ENCODE peak calls at places on chromosome 16, in five cellular contexts. J is kidney, K is right cardiac atrium, M is skeletal muscle cell, E is adrenal gland. L is an unnamed sample.
A peak's percentile ranks its signal among the peaks of the same experiment; 100 is the strongest.

GRCh38 chr16:73713817-73714495 is 582.7 kb upstream of the PSMD7 start:
- DNase-seq in K (peak; percentile 69), E (peak; percentile 63), M (no peak), J (no peak), L (peak; percentile 20)

GRCh38 chr16:8959921-8960787 is 3.6 kb downstream of the USP7 start:
- DNase-seq in K (no peak), M (no peak), J (no peak), E (no peak), L (no peak)

GRCh38 chr16:87963400-87963799 is 12.2 kb downstream of the BANP start:
- DNase-seq in E (no peak), J (no peak), M (peak; percentile 78), K (no peak), L (peak; percentile 89)

GRCh38 chr16:57627184-57627871 is 1.1 kb upstream of the ADGRG1 start:
- DNase-seq in E (peak; percentile 66), M (peak; percentile 59), K (no peak), J (peak; percentile 65), L (peak; percentile 42)

GRCh38 chr16:85652431-85653221 is 36.1 kb downstream of the GINS2 start:
- DNase-seq in M (no peak), J (peak; percentile 92), E (peak; percentile 90), K (peak; percentile 88), L (peak; percentile 7)

GRCh38 chr16:84582958-84583516 is 34.8 kb downstream of the COTL1 start:
- DNase-seq in J (no peak), E (peak; percentile 35), M (peak; percentile 29), K (no peak), L (no peak)

GRCh38 chr16:87445486-87445885 is 47.3 kb downstream of the ZCCHC14 start:
- DNase-seq in M (no peak), J (no peak), E (no peak), K (peak; percentile 18), L (no peak)

GRCh38 chr16:84739349-84740124 is 39.7 kb downstream of the USP10 start:
- DNase-seq in J (no peak), E (no peak), K (no peak), M (peak; percentile 79), L (peak; percentile 83)

GRCh38 chr16:5058476-5058875 is 7.3 kb downstream of the C16orf89 start:
- DNase-seq in K (no peak), J (no peak), M (no peak), E (peak; percentile 26), L (no peak)

GRCh38 chr16:66696669-66697630 is at the start of gene CMTM4:
- DNase-seq in E (peak; percentile 89), K (peak; percentile 94), J (peak; percentile 95), M (peak; percentile 49), L (peak; percentile 71)

GRCh38 chr16:85082553-85083050 is 29.7 kb downstream of the CIBAR2 start:
- DNase-seq in K (peak; percentile 56), M (no peak), E (no peak), J (peak; percentile 72), L (no peak)

GRCh38 chr16:8323153-8323552 is 267.2 kb downstream of the TMEM114 start:
- DNase-seq in K (no peak), J (no peak), M (no peak), E (no peak), L (no peak)

GRCh38 chr16:87956771-87957279 is 5.6 kb downstream of the BANP start:
- DNase-seq in E (no peak), K (no peak), M (no peak), J (no peak), L (peak; percentile 37)

GRCh38 chr16:67547423-67548264 is 14.7 kb upstream of the CTCF start:
- DNase-seq in K (peak; percentile 70), E (no peak), J (peak; percentile 79), M (no peak), L (no peak)

GRCh38 chr16:84687715-84688114 is 12.1 kb upstream of the USP10 start:
- DNase-seq in K (no peak), E (no peak), J (no peak), M (peak; percentile 80), L (peak; percentile 89)

GRCh38 chr16:52095466-52095865 is 451.5 kb downstream of the TOX3 start:
- DNase-seq in M (no peak), J (no peak), K (no peak), E (no peak), L (no peak)

GRCh38 chr16:21644674-21645073 is 7.7 kb downstream of the IGSF6 start:
- DNase-seq in K (no peak), M (no peak), J (no peak), E (no peak), L (no peak)
- H3K4me3 ChIP-seq in K (no peak overlapping the region), M (no peak overlapping the region), J (no peak overlapping the region), E (no peak overlapping the region), L (no peak overlapping the region)

GRCh38 chr16:48047273-48047672 is 108.5 kb downstream of the ABCC12 start:
- DNase-seq in K (no peak), M (no peak), J (no peak), E (no peak), L (no peak)

GRCh38 chr16:48052731-48053130 is 103.1 kb downstream of the ABCC12 start:
- DNase-seq in J (no peak), K (no peak), E (no peak), M (no peak), L (no peak)

GRCh38 chr16:48050871-48051270 is 104.9 kb downstream of the ABCC12 start:
- DNase-seq in E (no peak), J (no peak), M (no peak), K (no peak), L (no peak)

GRCh38 chr16:48047755-48048154 is 108.0 kb downstream of the ABCC12 start:
- DNase-seq in K (no peak), M (no peak), J (no peak), E (no peak), L (no peak)

DNA sequence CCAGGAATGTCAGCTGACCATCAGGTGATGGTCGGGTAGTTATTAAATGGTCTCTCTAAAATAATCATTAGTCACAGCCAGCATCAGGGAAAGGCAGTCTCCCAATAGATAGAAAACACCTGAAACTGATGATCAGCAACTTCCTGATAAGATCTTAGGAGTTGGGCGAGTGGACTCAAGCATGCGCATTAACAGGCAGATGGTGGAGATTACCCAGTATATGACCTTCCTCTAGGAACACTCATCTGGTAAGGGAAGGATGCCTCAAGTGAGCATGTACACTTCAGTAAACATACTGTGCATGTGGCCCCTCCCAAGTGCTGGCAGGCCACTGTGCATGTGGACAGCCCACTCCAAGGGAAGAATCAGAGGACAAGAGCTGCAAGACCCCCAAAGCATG is 106.0 kb downstream of the ABCC12 start:
- DNase-seq in K (no peak), E (no peak), J (no peak), M (no peak), L (no peak)
- H3K4me3 ChIP-seq in K (no peak overlapping the region), E (no peak overlapping the region), J (no peak overlapping the region), M (no peak overlapping the region), L (no peak overlapping the region)

DNA sequence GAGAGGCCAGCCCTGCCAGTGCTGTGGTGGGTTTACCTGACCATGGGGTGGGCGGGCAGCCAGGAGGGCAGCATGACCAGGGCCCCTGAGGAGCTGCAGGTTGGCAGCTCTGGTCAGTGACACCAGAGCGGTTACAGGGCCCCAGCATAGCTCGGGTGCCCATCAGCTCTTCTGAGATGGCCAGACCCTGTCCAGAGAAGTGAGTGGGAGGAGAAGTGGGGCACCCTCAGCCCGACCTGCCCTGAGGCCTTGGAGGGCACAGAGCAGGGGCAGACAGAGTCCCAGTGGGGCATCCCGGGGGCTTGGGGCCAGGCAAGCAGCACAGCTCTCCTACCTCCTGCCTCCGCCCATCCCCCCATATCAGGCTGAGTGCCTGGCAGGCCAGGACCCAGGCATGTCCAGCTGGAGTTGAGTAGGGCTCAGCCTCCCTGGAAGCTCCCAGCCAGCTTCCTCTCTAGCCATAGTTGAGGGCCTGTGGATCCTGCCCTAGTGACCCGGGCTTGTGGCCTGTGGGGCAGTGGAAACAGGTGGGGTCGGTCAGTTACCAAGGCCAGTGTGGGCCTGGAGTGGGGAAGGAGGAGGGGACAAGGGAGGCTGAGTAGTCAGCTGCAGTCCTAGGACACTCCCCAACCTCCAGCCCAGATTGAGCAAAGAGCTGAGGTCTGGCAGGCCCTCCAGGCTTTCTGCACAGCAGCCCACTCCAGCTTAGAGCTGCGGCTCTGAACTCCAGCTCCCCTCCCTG is 83.5 kb downstream of the AMFR start:
- DNase-seq in J (peak; percentile 54), K (peak; percentile 40), E (no peak), M (no peak), L (no peak)
- H3K4me3 ChIP-seq in J (no peak overlapping the region), K (no peak overlapping the region), E (no peak overlapping the region), M (no peak overlapping the region), L (no peak overlapping the region)

DNA sequence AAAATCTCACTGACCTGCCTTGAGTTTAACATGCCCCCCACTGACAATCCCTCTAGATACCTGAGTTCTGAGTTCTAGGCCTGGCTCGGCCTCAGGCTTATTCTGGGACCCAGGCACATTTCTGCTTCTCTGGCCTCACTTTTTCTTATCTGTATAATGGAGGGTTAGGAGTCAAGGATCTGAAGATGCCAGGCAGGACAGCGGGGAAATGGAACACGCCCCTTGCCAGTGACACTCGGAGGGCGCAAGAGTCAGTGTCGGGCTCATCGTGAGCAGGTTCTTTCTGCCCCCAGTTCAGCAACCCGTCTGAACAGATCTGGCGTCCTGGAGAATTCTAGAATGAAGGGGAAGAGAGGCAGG is 567 bp upstream of the MT3 start:
- DNase-seq in M (no peak), J (no peak), E (no peak), K (no peak), L (no peak)
- H3K4me3 ChIP-seq in M (peak overlapping the region; percentile 48), J (peak overlapping the region; percentile 49), E (no peak overlapping the region), K (peak overlapping the region; percentile 28), L (no peak overlapping the region)

DNA sequence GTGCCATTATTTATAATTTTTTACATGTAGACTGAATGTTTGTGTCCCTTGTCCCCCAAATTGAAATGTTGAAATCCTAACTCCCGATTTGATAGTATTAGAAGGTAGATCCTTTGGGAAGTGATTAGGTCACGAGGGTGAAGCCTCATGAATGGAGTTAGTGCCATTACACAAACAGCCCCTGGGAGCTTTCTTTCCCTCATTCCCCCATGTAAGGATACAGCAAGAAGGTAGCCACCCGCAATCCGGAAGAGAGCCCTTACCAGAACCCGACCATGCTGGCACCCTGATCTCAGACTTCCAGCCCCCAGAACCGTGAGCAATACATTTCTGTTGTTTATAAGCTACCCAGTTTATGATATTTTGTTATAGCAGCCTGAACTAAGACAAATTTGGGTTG is 143.2 kb downstream of the NPIPB5 start:
- DNase-seq in J (no peak), K (no peak), M (no peak), E (no peak), L (no peak)
- H3K4me3 ChIP-seq in J (no peak overlapping the region), K (no peak overlapping the region), M (no peak overlapping the region), E (no peak overlapping the region), L (no peak overlapping the region)